ENCODE peak calls at places on chromosome 10, in four cellular contexts. G, E, V and M are unnamed samples.
A peak's percentile ranks its signal among the peaks of the same experiment; 100 is the strongest.

GRCh38 chr10:132306951-132307751 is 599 bp downstream of the STK32C start:
- DNase-seq in V (peak; percentile 17), G (peak; percentile 65), E (no peak), M (no peak)

GRCh38 chr10:43854042-43854441 is 205.4 kb upstream of the ZNF32 start:
- DNase-seq in G (no peak), V (peak; percentile 31), E (peak; percentile 99), M (no peak)

GRCh38 chr10:25682203-25682950 is 251.7 kb upstream of the MYO3A start:
- DNase-seq in G (no peak), V (no peak), E (peak; percentile 59), M (no peak)

GRCh38 chr10:109913351-109913902 is 9.9 kb downstream of the XPNPEP1 start:
- DNase-seq in G (peak; percentile 10), E (no peak), V (no peak), M (no peak)

GRCh38 chr10:130222381-130222780 is 86.2 kb downstream of the GLRX3 start:
- DNase-seq in G (peak; percentile 15), E (no peak), V (no peak), M (no peak)

GRCh38 chr10:125774144-125774543 is 1.5 kb downstream of the MMP21 start:
- DNase-seq in G (no peak), E (no peak), V (no peak), M (no peak)

GRCh38 chr10:436013-436697 is 253.3 kb downstream of the DIP2C start:
- DNase-seq in G (peak; percentile 71), E (no peak), V (no peak), M (no peak)

GRCh38 chr10:389391-389790 is 254.1 kb downstream of the ZMYND11 start:
- DNase-seq in E (no peak), G (no peak), V (no peak), M (no peak)

GRCh38 chr10:132698211-132698751 is 87.7 kb downstream of the NKX6-2 start:
- DNase-seq in E (no peak), V (no peak), G (peak; percentile 23), M (no peak)

GRCh38 chr10:100509241-100509640 is 10.4 kb downstream of the SEC31B start:
- DNase-seq in E (no peak), V (no peak), G (no peak), M (no peak)

GRCh38 chr10:43228783-43229207 is 38.1 kb downstream of the RASGEF1A start:
- DNase-seq in E (no peak), V (no peak), G (no peak), M (no peak)

GRCh38 chr10:26468691-26469090 is 30.6 kb downstream of the APBB1IP start:
- DNase-seq in G (no peak), E (no peak), V (no peak), M (no peak)

GRCh38 chr10:124041684-124042445 is 51.5 kb downstream of the CHST15 start:
- DNase-seq in E (peak; percentile 58), G (no peak), V (no peak), M (no peak)

GRCh38 chr10:12720217-12720981 is 281.1 kb downstream of the CCDC3 start:
- DNase-seq in E (peak; percentile 89), V (peak; percentile 100), G (no peak), M (peak; percentile 97)

GRCh38 chr10:113132651-113133088 is 182.6 kb downstream of the TCF7L2 start:
- DNase-seq in E (no peak), V (no peak), G (peak; percentile 56), M (no peak)

GRCh38 chr10:52668024-52668423 is 104.6 kb downstream of the MBL2 start:
- DNase-seq in G (no peak), V (peak; percentile 31), E (no peak), M (no peak)

GRCh38 chr10:122298598-122299301 is 27.7 kb downstream of the BTBD16 start:
- DNase-seq in V (peak; percentile 69), E (peak; percentile 67), G (peak; percentile 76), M (peak; percentile 75)

GRCh38 chr10:115802911-115803310 is 470.1 kb downstream of the GFRA1 start:
- DNase-seq in E (no peak), V (no peak), G (no peak), M (no peak)

GRCh38 chr10:46042527-46042926 is 3.5 kb downstream of the MSMB start:
- DNase-seq in G (no peak), E (no peak), V (no peak), M (no peak)

GRCh38 chr10:108592926-108593325 is 1330.4 kb downstream of the XPNPEP1 start:
- DNase-seq in E (no peak), G (no peak), V (no peak), M (no peak)

GRCh38 chr10:74988787-74989574 is 122.5 kb upstream of the SAMD8 start:
- DNase-seq in V (no peak), E (no peak), G (no peak), M (no peak)